ENCODE peak calls at places on chromosomes 1 and 21, in five cellular contexts. One of them, this sample, is unnamed.
A peak's percentile ranks its signal among the peaks of the same experiment; 100 is the strongest.

GRCh38 chr1:29282924-29283803 is 46.8 kb downstream of the PTPRU start:
- DNase-seq in HepG2: peak; percentile 17
- DNase-seq in NT2/D1: peak; percentile 99
- DNase-seq in H1: peak; percentile 93
- DNase-seq in GM12878: no peak
- DNase-seq in this sample: peak; percentile 96

GRCh38 chr1:57036896-57037295 is 71.1 kb upstream of the C8B start:
- DNase-seq in HepG2: no peak
- DNase-seq in NT2/D1: no peak
- DNase-seq in H1: no peak
- DNase-seq in GM12878: no peak
- DNase-seq in this sample: no peak

GRCh38 chr1:205500240-205501218 is 3.9 kb upstream of the CDK18 start:
- DNase-seq in HepG2: peak; percentile 48
- DNase-seq in NT2/D1: no peak
- DNase-seq in H1: no peak
- DNase-seq in GM12878: no peak
- DNase-seq in this sample: no peak

GRCh38 chr1:60870269-60870668 is 212.1 kb upstream of the NFIA start:
- DNase-seq in HepG2: no peak
- DNase-seq in NT2/D1: no peak
- DNase-seq in H1: no peak
- DNase-seq in GM12878: no peak
- DNase-seq in this sample: no peak

GRCh38 chr1:229203030-229203751 is 67.7 kb upstream of the RAB4A start:
- DNase-seq in HepG2: peak; percentile 94
- DNase-seq in NT2/D1: peak; percentile 99
- DNase-seq in H1: peak; percentile 82
- DNase-seq in GM12878: no peak
- DNase-seq in this sample: peak; percentile 78

GRCh38 chr21:43374228-43374885 is 52.6 kb downstream of the SIK1 start:
- DNase-seq in HepG2: no peak
- DNase-seq in NT2/D1: no peak
- DNase-seq in H1: no peak
- DNase-seq in GM12878: no peak
- DNase-seq in this sample: no peak

GRCh38 chr1:218969021-218969420 is 204.7 kb upstream of the LYPLAL1 start:
- DNase-seq in HepG2: no peak
- DNase-seq in NT2/D1: no peak
- DNase-seq in H1: no peak
- DNase-seq in GM12878: no peak
- DNase-seq in this sample: no peak

GRCh38 chr21:33739701-33740100 is 97.4 kb downstream of the ITSN1 start:
- DNase-seq in HepG2: no peak
- DNase-seq in NT2/D1: no peak
- DNase-seq in H1: no peak
- DNase-seq in GM12878: no peak
- DNase-seq in this sample: no peak

GRCh38 chr1:228281631-228282328 is 73.9 kb downstream of the OBSCN start:
- DNase-seq in HepG2: no peak
- DNase-seq in NT2/D1: no peak
- DNase-seq in H1: no peak
- DNase-seq in GM12878: no peak
- DNase-seq in this sample: no peak

GRCh38 chr1:229882621-229883020 is 184.4 kb upstream of the GALNT2 start:
- DNase-seq in HepG2: no peak
- DNase-seq in NT2/D1: no peak
- DNase-seq in H1: no peak
- DNase-seq in GM12878: no peak
- DNase-seq in this sample: no peak

GRCh38 chr21:29443398-29444010 is 144.8 kb downstream of the BACH1 start:
- DNase-seq in HepG2: no peak
- DNase-seq in NT2/D1: no peak
- DNase-seq in H1: no peak
- DNase-seq in GM12878: no peak
- DNase-seq in this sample: no peak
- TF ChIP-seq SUZ12 in HepG2: no peak
- TF ChIP-seq SUZ12 in NT2/D1: no peak
- TF ChIP-seq SUZ12 in H1: no peak
- TF ChIP-seq SUZ12 in GM12878: no peak
- TF ChIP-seq SUZ12 in this sample: no peak

DNA sequence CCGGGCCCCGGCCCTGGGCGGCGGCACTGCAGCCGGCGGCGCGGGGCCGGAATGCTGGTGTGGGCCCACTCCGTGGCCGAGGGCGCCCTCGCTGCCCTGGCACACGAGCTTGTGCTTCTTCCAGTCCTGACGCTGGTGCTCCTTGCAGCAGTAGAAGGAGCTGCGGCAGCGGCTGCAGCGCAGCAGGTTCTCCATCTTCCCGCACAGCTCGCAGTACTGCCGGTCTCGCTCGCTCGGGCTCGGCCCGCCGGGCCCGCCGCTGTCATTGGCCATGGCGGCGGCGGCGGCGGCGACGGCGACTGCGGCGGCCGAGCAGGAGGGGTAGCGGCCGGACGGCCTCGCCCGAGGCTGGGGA is 494 bp downstream of the EGLN1 start:
- DNase-seq in HepG2: no peak
- DNase-seq in NT2/D1: peak; percentile 28
- DNase-seq in H1: peak; percentile 71
- DNase-seq in GM12878: no peak
- DNase-seq in this sample: peak; percentile 31
- TF ChIP-seq SUZ12 in HepG2: no peak
- TF ChIP-seq SUZ12 in NT2/D1: no peak
- TF ChIP-seq SUZ12 in H1: peak; percentile 20
- TF ChIP-seq SUZ12 in GM12878: no peak
- TF ChIP-seq SUZ12 in this sample: no peak

DNA sequence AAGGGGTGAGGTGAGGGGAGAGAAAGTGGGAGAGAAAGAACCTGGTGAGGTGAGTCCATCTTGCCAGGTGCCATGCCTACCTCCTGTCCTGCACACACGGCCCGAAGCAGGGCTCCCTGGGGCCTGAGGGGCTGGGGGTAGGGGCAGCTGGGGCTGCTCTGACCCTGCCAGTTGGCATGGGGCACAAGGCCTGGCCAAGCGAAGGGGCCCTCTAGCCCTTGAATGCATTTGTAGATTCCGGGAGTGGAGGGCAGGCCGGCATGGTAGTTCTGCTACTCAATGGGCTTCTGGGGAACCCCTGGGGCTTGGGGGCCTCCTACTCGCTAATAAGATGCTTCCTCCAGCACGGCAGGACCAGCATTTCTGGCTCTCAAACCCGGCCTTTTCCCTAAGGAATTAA is 3.6 kb upstream of the PRDM16 start:
- DNase-seq in HepG2: no peak
- DNase-seq in NT2/D1: no peak
- DNase-seq in H1: no peak
- DNase-seq in GM12878: no peak
- DNase-seq in this sample: no peak
- TF ChIP-seq SUZ12 in HepG2: no peak
- TF ChIP-seq SUZ12 in NT2/D1: no peak
- TF ChIP-seq SUZ12 in H1: no peak
- TF ChIP-seq SUZ12 in GM12878: no peak
- TF ChIP-seq SUZ12 in this sample: no peak

GRCh38 chr1:62687903-62688686 is at the start of gene DOCK7:
- DNase-seq in HepG2: peak; percentile 48
- DNase-seq in NT2/D1: peak; percentile 91
- DNase-seq in H1: peak; percentile 95
- DNase-seq in GM12878: no peak
- DNase-seq in this sample: peak; percentile 91

GRCh38 chr1:62689524-62689923 is 1.3 kb upstream of the DOCK7 start:
- DNase-seq in HepG2: peak; percentile 77
- DNase-seq in NT2/D1: no peak
- DNase-seq in H1: no peak
- DNase-seq in GM12878: no peak
- DNase-seq in this sample: no peak

GRCh38 chr1:62686822-62687221 is 1.4 kb downstream of the DOCK7 start:
- DNase-seq in HepG2: no peak
- DNase-seq in NT2/D1: no peak
- DNase-seq in H1: no peak
- DNase-seq in GM12878: no peak
- DNase-seq in this sample: no peak

GRCh38 chr1:62687421-62687902 is 724 bp downstream of the DOCK7 start:
- DNase-seq in HepG2: peak; percentile 65
- DNase-seq in NT2/D1: no peak
- DNase-seq in H1: peak; percentile 67
- DNase-seq in GM12878: no peak
- DNase-seq in this sample: peak; percentile 58

DNA sequence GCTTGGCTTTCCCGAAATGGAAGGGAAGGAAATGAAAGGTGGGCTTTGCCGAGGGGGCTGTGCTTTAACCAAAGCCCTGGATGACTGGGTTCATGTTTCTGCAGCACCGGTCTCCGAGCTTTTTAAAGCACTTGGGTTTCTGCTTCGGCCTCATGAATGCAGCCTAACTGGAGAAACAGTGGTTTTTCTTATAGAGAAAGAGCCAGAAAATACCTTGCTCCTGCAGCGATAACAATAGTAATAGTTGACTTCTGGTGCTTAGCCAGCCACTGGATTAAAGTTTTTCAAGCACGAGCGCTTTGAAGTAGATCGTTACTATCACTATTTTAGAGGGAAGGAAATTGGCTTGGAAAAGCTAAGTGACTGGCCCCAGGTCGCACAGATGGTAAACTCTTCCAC is 500 bp upstream of the DOCK7 start:
- DNase-seq in HepG2: peak; percentile 4
- DNase-seq in NT2/D1: no peak
- DNase-seq in H1: no peak
- DNase-seq in GM12878: no peak
- DNase-seq in this sample: no peak
- TF ChIP-seq SUZ12 in HepG2: no peak
- TF ChIP-seq SUZ12 in NT2/D1: no peak
- TF ChIP-seq SUZ12 in H1: no peak
- TF ChIP-seq SUZ12 in GM12878: no peak
- TF ChIP-seq SUZ12 in this sample: no peak

GRCh38 chr1:157090771-157091170 is 8.8 kb downstream of the ETV3L start:
- DNase-seq in HepG2: no peak
- DNase-seq in NT2/D1: no peak
- DNase-seq in H1: no peak
- DNase-seq in GM12878: no peak
- DNase-seq in this sample: no peak

GRCh38 chr1:157091186-157091585 is 8.4 kb downstream of the ETV3L start:
- DNase-seq in HepG2: no peak
- DNase-seq in NT2/D1: no peak
- DNase-seq in H1: no peak
- DNase-seq in GM12878: no peak
- DNase-seq in this sample: no peak

GRCh38 chr1:157089789-157090188 is 9.8 kb downstream of the ETV3L start:
- DNase-seq in HepG2: no peak
- DNase-seq in NT2/D1: no peak
- DNase-seq in H1: no peak
- DNase-seq in GM12878: no peak
- DNase-seq in this sample: no peak

GRCh38 chr1:157091668-157092273 is 7.8 kb downstream of the ETV3L start:
- DNase-seq in HepG2: no peak
- DNase-seq in NT2/D1: no peak
- DNase-seq in H1: no peak
- DNase-seq in GM12878: no peak
- DNase-seq in this sample: no peak

DNA sequence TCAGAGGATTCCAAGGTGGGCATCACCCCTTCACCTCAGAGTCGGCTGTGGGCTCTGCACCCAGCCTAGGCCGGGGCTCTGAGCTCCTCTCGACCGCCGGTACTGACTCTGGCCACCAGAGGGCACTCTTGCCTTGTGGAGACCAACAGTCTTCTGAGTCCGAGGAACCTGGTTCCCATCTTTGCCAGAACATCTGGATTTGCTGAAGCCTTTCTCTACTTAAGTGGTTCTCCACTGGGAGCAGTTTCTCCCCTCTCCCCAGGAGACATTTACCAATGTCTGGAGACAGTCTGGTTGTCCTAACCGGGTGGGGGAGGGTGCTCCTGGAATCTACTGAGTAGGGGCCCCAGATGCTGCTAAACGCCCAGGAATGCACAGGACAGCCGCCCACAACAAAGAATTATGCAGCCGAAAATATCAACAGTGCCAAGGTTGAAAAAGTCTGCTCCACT is 9.4 kb downstream of the ETV3L start:
- DNase-seq in HepG2: peak; percentile 64
- DNase-seq in NT2/D1: peak; percentile 91
- DNase-seq in H1: peak; percentile 99
- DNase-seq in GM12878: no peak
- DNase-seq in this sample: peak; percentile 92
- TF ChIP-seq SUZ12 in HepG2: no peak
- TF ChIP-seq SUZ12 in NT2/D1: no peak
- TF ChIP-seq SUZ12 in H1: no peak
- TF ChIP-seq SUZ12 in GM12878: no peak
- TF ChIP-seq SUZ12 in this sample: no peak